ENCODE peak calls at places on chromosome 2, in ten cellular contexts. One of them, this sample, is unnamed.

GRCh38 chr2:18836436-18836835 is 247.1 kb upstream of the NT5C1B start:
- DNase-seq in upper lobe of right lung: no peak
- DNase-seq in AG09319: no peak
- DNase-seq in kidney epithelial cell: no peak
- DNase-seq in CD8-positive, alpha-beta T cell: no peak
- DNase-seq in GM13977: no peak
- DNase-seq in WTC11: no peak
- DNase-seq in mesothelial cell of epicardium: no peak
- DNase-seq in AG09309: no peak
- DNase-seq in fibroblast of lung: no peak
- DNase-seq in this sample: no peak

GRCh38 chr2:105291981-105292380 is 37.6 kb downstream of the TGFBRAP1 start:
- DNase-seq in GM13977: no peak
- DNase-seq in AG09319: no peak
- DNase-seq in kidney epithelial cell: no peak
- DNase-seq in CD8-positive, alpha-beta T cell: no peak
- DNase-seq in fibroblast of lung: no peak
- DNase-seq in AG09309: no peak
- DNase-seq in WTC11: no peak
- DNase-seq in mesothelial cell of epicardium: no peak
- DNase-seq in upper lobe of right lung: no peak
- DNase-seq in this sample: no peak

GRCh38 chr2:161238559-161239415 is 69.4 kb upstream of the PSMD14 start:
- DNase-seq in AG09309: no peak
- DNase-seq in GM13977: peak
- DNase-seq in WTC11: peak
- DNase-seq in mesothelial cell of epicardium: peak
- DNase-seq in fibroblast of lung: peak
- DNase-seq in upper lobe of right lung: peak
- DNase-seq in CD8-positive, alpha-beta T cell: peak
- DNase-seq in AG09319: no peak
- DNase-seq in kidney epithelial cell: no peak
- DNase-seq in this sample: peak

GRCh38 chr2:11750422-11750821 is 4.0 kb downstream of the LPIN1 start:
- DNase-seq in fibroblast of lung: no peak
- DNase-seq in CD8-positive, alpha-beta T cell: peak
- DNase-seq in upper lobe of right lung: no peak
- DNase-seq in AG09309: no peak
- DNase-seq in kidney epithelial cell: no peak
- DNase-seq in WTC11: no peak
- DNase-seq in mesothelial cell of epicardium: no peak
- DNase-seq in AG09319: no peak
- DNase-seq in GM13977: peak
- DNase-seq in this sample: no peak

GRCh38 chr2:186612555-186613440 is 22.9 kb downstream of the ITGAV start:
- DNase-seq in AG09319: no peak
- DNase-seq in CD8-positive, alpha-beta T cell: no peak
- DNase-seq in WTC11: no peak
- DNase-seq in fibroblast of lung: no peak
- DNase-seq in mesothelial cell of epicardium: no peak
- DNase-seq in AG09309: no peak
- DNase-seq in GM13977: no peak
- DNase-seq in kidney epithelial cell: no peak
- DNase-seq in upper lobe of right lung: no peak
- DNase-seq in this sample: no peak

GRCh38 chr2:56266761-56267411 is 83.1 kb downstream of the CCDC85A start:
- DNase-seq in upper lobe of right lung: no peak
- DNase-seq in fibroblast of lung: no peak
- DNase-seq in kidney epithelial cell: no peak
- DNase-seq in WTC11: no peak
- DNase-seq in mesothelial cell of epicardium: no peak
- DNase-seq in CD8-positive, alpha-beta T cell: no peak
- DNase-seq in GM13977: no peak
- DNase-seq in AG09319: no peak
- DNase-seq in AG09309: no peak
- DNase-seq in this sample: no peak

GRCh38 chr2:231246171-231246842 is 47.9 kb downstream of the ARMC9 start:
- DNase-seq in WTC11: no peak
- DNase-seq in mesothelial cell of epicardium: no peak
- DNase-seq in fibroblast of lung: no peak
- DNase-seq in AG09309: no peak
- DNase-seq in kidney epithelial cell: no peak
- DNase-seq in upper lobe of right lung: no peak
- DNase-seq in AG09319: no peak
- DNase-seq in GM13977: no peak
- DNase-seq in CD8-positive, alpha-beta T cell: no peak
- DNase-seq in this sample: no peak

GRCh38 chr2:167862296-167862695 is 385.1 kb downstream of the STK39 start:
- DNase-seq in GM13977: no peak
- DNase-seq in fibroblast of lung: no peak
- DNase-seq in AG09319: no peak
- DNase-seq in upper lobe of right lung: no peak
- DNase-seq in mesothelial cell of epicardium: no peak
- DNase-seq in kidney epithelial cell: no peak
- DNase-seq in CD8-positive, alpha-beta T cell: no peak
- DNase-seq in AG09309: no peak
- DNase-seq in WTC11: no peak
- DNase-seq in this sample: no peak

GRCh38 chr2:68806511-68807109 is 64.6 kb downstream of the BMP10 start:
- DNase-seq in kidney epithelial cell: no peak
- DNase-seq in GM13977: no peak
- DNase-seq in fibroblast of lung: peak
- DNase-seq in CD8-positive, alpha-beta T cell: no peak
- DNase-seq in AG09319: peak
- DNase-seq in mesothelial cell of epicardium: no peak
- DNase-seq in WTC11: no peak
- DNase-seq in upper lobe of right lung: no peak
- DNase-seq in AG09309: peak
- DNase-seq in this sample: no peak

GRCh38 chr2:2739231-2739795 is 408.2 kb upstream of the MYT1L start:
- DNase-seq in AG09309: no peak
- DNase-seq in kidney epithelial cell: no peak
- DNase-seq in WTC11: no peak
- DNase-seq in GM13977: no peak
- DNase-seq in AG09319: no peak
- DNase-seq in upper lobe of right lung: no peak
- DNase-seq in mesothelial cell of epicardium: no peak
- DNase-seq in fibroblast of lung: no peak
- DNase-seq in CD8-positive, alpha-beta T cell: no peak
- DNase-seq in this sample: no peak

GRCh38 chr2:206276169-206276927 is 1.9 kb downstream of the ZDBF2 start:
- DNase-seq in AG09309: no peak
- DNase-seq in mesothelial cell of epicardium: no peak
- DNase-seq in CD8-positive, alpha-beta T cell: no peak
- DNase-seq in GM13977: no peak
- DNase-seq in AG09319: no peak
- DNase-seq in fibroblast of lung: no peak
- DNase-seq in kidney epithelial cell: no peak
- DNase-seq in WTC11: no peak
- DNase-seq in upper lobe of right lung: no peak
- DNase-seq in this sample: no peak

GRCh38 chr2:203484266-203485112 is 50.6 kb downstream of the RAPH1 start:
- DNase-seq in upper lobe of right lung: no peak
- DNase-seq in AG09309: no peak
- DNase-seq in fibroblast of lung: peak
- DNase-seq in CD8-positive, alpha-beta T cell: peak
- DNase-seq in GM13977: peak
- DNase-seq in kidney epithelial cell: no peak
- DNase-seq in mesothelial cell of epicardium: no peak
- DNase-seq in WTC11: no peak
- DNase-seq in AG09319: no peak
- DNase-seq in this sample: peak

GRCh38 chr2:180130403-180130802 is 123.3 kb upstream of the CWC22 start:
- DNase-seq in upper lobe of right lung: no peak
- DNase-seq in kidney epithelial cell: no peak
- DNase-seq in CD8-positive, alpha-beta T cell: no peak
- DNase-seq in WTC11: no peak
- DNase-seq in GM13977: no peak
- DNase-seq in AG09319: no peak
- DNase-seq in AG09309: no peak
- DNase-seq in mesothelial cell of epicardium: no peak
- DNase-seq in fibroblast of lung: peak
- DNase-seq in this sample: no peak

GRCh38 chr2:64524604-64525322 is 635 bp downstream of the AFTPH start:
- DNase-seq in AG09309: no peak
- DNase-seq in CD8-positive, alpha-beta T cell: peak
- DNase-seq in kidney epithelial cell: no peak
- DNase-seq in fibroblast of lung: peak
- DNase-seq in WTC11: no peak
- DNase-seq in mesothelial cell of epicardium: peak
- DNase-seq in AG09319: no peak
- DNase-seq in GM13977: peak
- DNase-seq in upper lobe of right lung: no peak
- DNase-seq in this sample: peak

GRCh38 chr2:110946892-110947291 is 173.8 kb upstream of the BCL2L11 start:
- DNase-seq in mesothelial cell of epicardium: no peak
- DNase-seq in upper lobe of right lung: no peak
- DNase-seq in fibroblast of lung: no peak
- DNase-seq in AG09309: no peak
- DNase-seq in GM13977: no peak
- DNase-seq in CD8-positive, alpha-beta T cell: no peak
- DNase-seq in kidney epithelial cell: no peak
- DNase-seq in AG09319: no peak
- DNase-seq in WTC11: no peak
- DNase-seq in this sample: no peak

DNA sequence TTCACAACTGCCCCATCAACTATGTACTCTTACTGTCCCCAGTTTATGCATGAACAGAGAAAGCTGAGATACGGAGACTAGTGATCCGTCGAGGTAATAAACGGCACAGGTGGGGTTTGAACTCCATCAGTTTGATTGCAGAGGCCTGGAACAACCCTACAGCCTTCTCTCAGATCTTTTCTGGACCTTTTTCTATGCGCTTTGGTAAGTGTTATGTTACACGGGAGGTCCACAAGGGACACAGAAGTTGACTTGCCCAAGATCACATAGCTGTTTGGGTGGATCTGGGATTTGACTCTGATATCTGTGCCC is 1.1 kb upstream of the DNPEP start:
- DNase-seq in AG09309: no peak
- DNase-seq in upper lobe of right lung: no peak
- DNase-seq in mesothelial cell of epicardium: no peak
- DNase-seq in GM13977: no peak
- DNase-seq in CD8-positive, alpha-beta T cell: no peak
- DNase-seq in WTC11: no peak
- DNase-seq in kidney epithelial cell: no peak
- DNase-seq in fibroblast of lung: peak
- DNase-seq in AG09319: no peak
- DNase-seq in this sample: no peak
- TF ChIP-seq CTCF in AG09309: no peak
- TF ChIP-seq CTCF in upper lobe of right lung: no peak
- TF ChIP-seq CTCF in mesothelial cell of epicardium: no peak
- TF ChIP-seq CTCF in GM13977: no peak
- TF ChIP-seq CTCF in CD8-positive, alpha-beta T cell: no peak
- TF ChIP-seq CTCF in WTC11: no peak
- TF ChIP-seq CTCF in kidney epithelial cell: no peak
- TF ChIP-seq CTCF in fibroblast of lung: no peak
- TF ChIP-seq CTCF in AG09319: no peak
- TF ChIP-seq CTCF in this sample: no peak

GRCh38 chr2:189097934-189098333 is 81.6 kb downstream of the COL5A2 start:
- DNase-seq in AG09309: no peak
- DNase-seq in mesothelial cell of epicardium: no peak
- DNase-seq in kidney epithelial cell: no peak
- DNase-seq in AG09319: no peak
- DNase-seq in upper lobe of right lung: no peak
- DNase-seq in GM13977: no peak
- DNase-seq in fibroblast of lung: no peak
- DNase-seq in CD8-positive, alpha-beta T cell: no peak
- DNase-seq in WTC11: no peak
- DNase-seq in this sample: no peak
- TF ChIP-seq CTCF in AG09309: no peak
- TF ChIP-seq CTCF in mesothelial cell of epicardium: no peak
- TF ChIP-seq CTCF in kidney epithelial cell: no peak
- TF ChIP-seq CTCF in AG09319: no peak
- TF ChIP-seq CTCF in upper lobe of right lung: no peak
- TF ChIP-seq CTCF in GM13977: no peak
- TF ChIP-seq CTCF in fibroblast of lung: no peak
- TF ChIP-seq CTCF in CD8-positive, alpha-beta T cell: no peak
- TF ChIP-seq CTCF in WTC11: no peak
- TF ChIP-seq CTCF in this sample: no peak

DNA sequence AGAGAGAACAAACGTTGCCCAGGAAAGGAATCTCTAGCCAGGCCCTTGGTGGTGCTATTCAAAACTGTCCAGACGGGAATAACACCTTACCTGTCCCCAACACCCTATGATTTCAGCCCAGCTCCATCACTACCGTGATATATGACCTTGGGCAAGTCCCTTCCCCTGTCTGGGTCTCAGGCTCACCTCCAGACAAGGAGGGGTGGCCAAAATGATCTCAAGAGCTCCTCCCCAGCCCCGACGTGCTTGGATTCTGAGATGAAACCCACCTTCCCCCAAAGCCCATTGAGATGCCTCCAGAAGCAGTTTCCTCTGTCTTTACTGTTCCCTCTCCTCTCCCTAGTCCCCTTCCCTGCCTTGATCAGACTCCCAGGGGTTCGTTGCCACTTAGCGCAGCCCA is 1.5 kb downstream of the KCNK3 start:
- DNase-seq in fibroblast of lung: no peak
- DNase-seq in upper lobe of right lung: no peak
- DNase-seq in kidney epithelial cell: no peak
- DNase-seq in GM13977: no peak
- DNase-seq in WTC11: no peak
- DNase-seq in CD8-positive, alpha-beta T cell: no peak
- DNase-seq in mesothelial cell of epicardium: no peak
- DNase-seq in AG09309: no peak
- DNase-seq in AG09319: no peak
- DNase-seq in this sample: no peak
- TF ChIP-seq CTCF in fibroblast of lung: no peak
- TF ChIP-seq CTCF in upper lobe of right lung: no peak
- TF ChIP-seq CTCF in kidney epithelial cell: no peak
- TF ChIP-seq CTCF in GM13977: no peak
- TF ChIP-seq CTCF in WTC11: no peak
- TF ChIP-seq CTCF in CD8-positive, alpha-beta T cell: no peak
- TF ChIP-seq CTCF in mesothelial cell of epicardium: no peak
- TF ChIP-seq CTCF in AG09309: no peak
- TF ChIP-seq CTCF in AG09319: no peak
- TF ChIP-seq CTCF in this sample: no peak

GRCh38 chr2:122136071-122136470 is 380.6 kb downstream of the TSN start:
- DNase-seq in CD8-positive, alpha-beta T cell: no peak
- DNase-seq in AG09309: no peak
- DNase-seq in WTC11: peak
- DNase-seq in fibroblast of lung: no peak
- DNase-seq in mesothelial cell of epicardium: no peak
- DNase-seq in kidney epithelial cell: no peak
- DNase-seq in GM13977: peak
- DNase-seq in upper lobe of right lung: no peak
- DNase-seq in AG09319: no peak
- DNase-seq in this sample: no peak
- TF ChIP-seq CTCF in CD8-positive, alpha-beta T cell: no peak
- TF ChIP-seq CTCF in AG09309: peak
- TF ChIP-seq CTCF in WTC11: peak
- TF ChIP-seq CTCF in fibroblast of lung: peak
- TF ChIP-seq CTCF in mesothelial cell of epicardium: peak
- TF ChIP-seq CTCF in kidney epithelial cell: peak
- TF ChIP-seq CTCF in GM13977: peak
- TF ChIP-seq CTCF in upper lobe of right lung: peak
- TF ChIP-seq CTCF in AG09319: peak
- TF ChIP-seq CTCF in this sample: peak

This sample was measured in HL-60.